ENCODE peak calls at places on chromosomes 4 and X, in five cellular contexts. One of them, this sample, is unnamed.
A peak's percentile ranks its signal among the peaks of the same experiment; 100 is the strongest.

GRCh38 chrX:45824471-45824870 is 623.8 kb upstream of the DIPK2B start:
- DNase-seq in prostate gland: no peak
- DNase-seq in left lung: peak; percentile 50
- DNase-seq in body of pancreas: peak; percentile 10
- DNase-seq in endothelial cell of umbilical vein: peak; percentile 92
- DNase-seq in this sample: peak; percentile 32

GRCh38 chr4:17544831-17545234 is 29.9 kb downstream of the CLRN2 start:
- DNase-seq in endothelial cell of umbilical vein: peak; percentile 11
- DNase-seq in prostate gland: peak; percentile 46
- DNase-seq in left lung: no peak
- DNase-seq in body of pancreas: no peak
- DNase-seq in this sample: no peak

GRCh38 chr4:4461850-4462249 is 74.9 kb downstream of the NSG1 start:
- DNase-seq in left lung: no peak
- DNase-seq in body of pancreas: peak; percentile 52
- DNase-seq in prostate gland: no peak
- DNase-seq in endothelial cell of umbilical vein: no peak
- DNase-seq in this sample: no peak

GRCh38 chrX:103685396-103685795 is 1.1 kb downstream of the MORF4L2 start:
- DNase-seq in endothelial cell of umbilical vein: no peak
- DNase-seq in prostate gland: no peak
- DNase-seq in left lung: no peak
- DNase-seq in body of pancreas: no peak
- DNase-seq in this sample: no peak

GRCh38 chr4:3613980-3614730 is 81.9 kb upstream of the LRPAP1 start:
- DNase-seq in left lung: no peak
- DNase-seq in endothelial cell of umbilical vein: no peak
- DNase-seq in prostate gland: no peak
- DNase-seq in body of pancreas: peak; percentile 56
- DNase-seq in this sample: no peak

GRCh38 chr4:133593764-133594163 is 444.7 kb downstream of the PCDH10 start:
- DNase-seq in body of pancreas: no peak
- DNase-seq in endothelial cell of umbilical vein: no peak
- DNase-seq in left lung: no peak
- DNase-seq in prostate gland: no peak
- DNase-seq in this sample: no peak

GRCh38 chrX:9878141-9878875 is 88.8 kb upstream of the CLDN34 start:
- DNase-seq in endothelial cell of umbilical vein: peak; percentile 24
- DNase-seq in prostate gland: no peak
- DNase-seq in body of pancreas: no peak
- DNase-seq in left lung: no peak
- DNase-seq in this sample: peak; percentile 66

GRCh38 chr4:42709392-42710065 is 52.6 kb upstream of the ATP8A1 start:
- DNase-seq in prostate gland: peak; percentile 44
- DNase-seq in left lung: no peak
- DNase-seq in body of pancreas: no peak
- DNase-seq in endothelial cell of umbilical vein: no peak
- DNase-seq in this sample: no peak

GRCh38 chrX:134670241-134670811 is 12.1 kb upstream of the PLAC1 start:
- DNase-seq in body of pancreas: peak; percentile 61
- DNase-seq in endothelial cell of umbilical vein: peak; percentile 29
- DNase-seq in left lung: peak; percentile 55
- DNase-seq in prostate gland: no peak
- DNase-seq in this sample: no peak

GRCh38 chr4:2041234-2042130 is 17.6 kb upstream of the NAT8L start:
- DNase-seq in body of pancreas: peak; percentile 85
- DNase-seq in left lung: peak; percentile 90
- DNase-seq in endothelial cell of umbilical vein: peak; percentile 66
- DNase-seq in prostate gland: no peak
- DNase-seq in this sample: peak; percentile 91

GRCh38 chrX:115901241-115901640 is 269.3 kb upstream of the AGTR2 start:
- DNase-seq in prostate gland: no peak
- DNase-seq in left lung: no peak
- DNase-seq in body of pancreas: no peak
- DNase-seq in endothelial cell of umbilical vein: no peak
- DNase-seq in this sample: no peak

GRCh38 chr4:176273741-176274140 is 4.7 kb upstream of the ASB5 start:
- DNase-seq in body of pancreas: no peak
- DNase-seq in prostate gland: no peak
- DNase-seq in left lung: no peak
- DNase-seq in endothelial cell of umbilical vein: no peak
- DNase-seq in this sample: no peak

GRCh38 chr4:15109583-15109982 is 107.3 kb downstream of the CPEB2 start:
- DNase-seq in left lung: no peak
- DNase-seq in prostate gland: no peak
- DNase-seq in endothelial cell of umbilical vein: no peak
- DNase-seq in body of pancreas: no peak
- DNase-seq in this sample: no peak

GRCh38 chr4:183797041-183797444 is 108.1 kb upstream of the STOX2 start:
- DNase-seq in body of pancreas: peak; percentile 39
- DNase-seq in left lung: peak; percentile 66
- DNase-seq in prostate gland: peak; percentile 43
- DNase-seq in endothelial cell of umbilical vein: no peak
- DNase-seq in this sample: peak; percentile 71

GRCh38 chrX:21766101-21766500 is 8.2 kb upstream of the SMPX start:
- DNase-seq in endothelial cell of umbilical vein: no peak
- DNase-seq in body of pancreas: no peak
- DNase-seq in prostate gland: no peak
- DNase-seq in left lung: no peak
- DNase-seq in this sample: no peak

GRCh38 chr4:98627883-98628282 is 30.5 kb downstream of the TSPAN5 start:
- DNase-seq in left lung: no peak
- DNase-seq in prostate gland: no peak
- DNase-seq in endothelial cell of umbilical vein: peak; percentile 64
- DNase-seq in body of pancreas: no peak
- DNase-seq in this sample: no peak

GRCh38 chr4:15778191-15778741 is at the start of gene CD38:
- DNase-seq in prostate gland: peak; percentile 26
- DNase-seq in left lung: peak; percentile 47
- DNase-seq in endothelial cell of umbilical vein: no peak
- DNase-seq in body of pancreas: peak; percentile 6
- DNase-seq in this sample: no peak

GRCh38 chr4:41134581-41134980 is 79.8 kb downstream of the APBB2 start:
- DNase-seq in left lung: no peak
- DNase-seq in prostate gland: no peak
- DNase-seq in endothelial cell of umbilical vein: no peak
- DNase-seq in body of pancreas: no peak
- DNase-seq in this sample: no peak

GRCh38 chr4:1171306-1172227 is 816 bp downstream of the SPON2 start:
- DNase-seq in body of pancreas: no peak
- DNase-seq in endothelial cell of umbilical vein: no peak
- DNase-seq in prostate gland: no peak
- DNase-seq in left lung: no peak
- DNase-seq in this sample: no peak

GRCh38 chr4:141686146-141686775 is 49.9 kb downstream of the IL15 start:
- DNase-seq in body of pancreas: no peak
- DNase-seq in left lung: no peak
- DNase-seq in prostate gland: no peak
- DNase-seq in endothelial cell of umbilical vein: peak; percentile 70
- DNase-seq in this sample: no peak

GRCh38 chrX:108437354-108437753 is 868 bp downstream of the COL4A6 start:
- DNase-seq in prostate gland: no peak
- DNase-seq in endothelial cell of umbilical vein: peak; percentile 1
- DNase-seq in left lung: no peak
- DNase-seq in body of pancreas: no peak
- DNase-seq in this sample: no peak

GRCh38 chr4:132123870-132124623 is 1025.0 kb upstream of the PCDH10 start:
- DNase-seq in body of pancreas: peak; percentile 9
- DNase-seq in prostate gland: no peak
- DNase-seq in left lung: no peak
- DNase-seq in endothelial cell of umbilical vein: peak; percentile 1
- DNase-seq in this sample: no peak

GRCh38 chr4:26763063-26763462 is 97.6 kb upstream of the STIM2 start:
- DNase-seq in endothelial cell of umbilical vein: no peak
- DNase-seq in body of pancreas: no peak
- DNase-seq in left lung: no peak
- DNase-seq in prostate gland: no peak
- DNase-seq in this sample: no peak

GRCh38 chr4:41542526-41543270 is 4.7 kb downstream of the LIMCH1 start:
- DNase-seq in body of pancreas: no peak
- DNase-seq in endothelial cell of umbilical vein: peak; percentile 68
- DNase-seq in left lung: no peak
- DNase-seq in prostate gland: no peak
- DNase-seq in this sample: no peak

GRCh38 chr4:63221477-63221876 is 1187.8 kb downstream of the TECRL start:
- DNase-seq in body of pancreas: no peak
- DNase-seq in prostate gland: no peak
- DNase-seq in endothelial cell of umbilical vein: no peak
- DNase-seq in left lung: no peak
- DNase-seq in this sample: no peak

GRCh38 chr4:156749791-156750403 is 221.7 kb downstream of the PDGFC start:
- DNase-seq in body of pancreas: no peak
- DNase-seq in endothelial cell of umbilical vein: no peak
- DNase-seq in prostate gland: no peak
- DNase-seq in left lung: no peak
- DNase-seq in this sample: no peak

GRCh38 chr4:188015025-188015778 is 19.6 kb downstream of the ZFP42 start:
- DNase-seq in body of pancreas: no peak
- DNase-seq in prostate gland: no peak
- DNase-seq in endothelial cell of umbilical vein: no peak
- DNase-seq in left lung: no peak
- DNase-seq in this sample: no peak

GRCh38 chr4:38170800-38171199 is 210.6 kb downstream of the PTTG2 start:
- DNase-seq in left lung: no peak
- DNase-seq in endothelial cell of umbilical vein: no peak
- DNase-seq in body of pancreas: no peak
- DNase-seq in prostate gland: no peak
- DNase-seq in this sample: no peak
- H3K27ac ChIP-seq in left lung: no peak overlapping the region
- H3K27ac ChIP-seq in endothelial cell of umbilical vein: no peak overlapping the region
- H3K27ac ChIP-seq in body of pancreas: no peak overlapping the region
- H3K27ac ChIP-seq in prostate gland: no peak overlapping the region
- H3K27ac ChIP-seq in this sample: no peak overlapping the region

GRCh38 chrX:128805236-128805635 is 718.1 kb downstream of the SMARCA1 start:
- DNase-seq in body of pancreas: peak; percentile 2
- DNase-seq in prostate gland: no peak
- DNase-seq in endothelial cell of umbilical vein: no peak
- DNase-seq in left lung: no peak
- DNase-seq in this sample: no peak

GRCh38 chrX:128804828-128805227 is 718.5 kb downstream of the SMARCA1 start:
- DNase-seq in prostate gland: no peak
- DNase-seq in left lung: no peak
- DNase-seq in endothelial cell of umbilical vein: no peak
- DNase-seq in body of pancreas: no peak
- DNase-seq in this sample: no peak

GRCh38 chrX:128800138-128800537 is 723.2 kb downstream of the SMARCA1 start:
- DNase-seq in body of pancreas: no peak
- DNase-seq in endothelial cell of umbilical vein: no peak
- DNase-seq in prostate gland: no peak
- DNase-seq in left lung: no peak
- DNase-seq in this sample: no peak
- TF ChIP-seq CTCF in body of pancreas: no peak
- TF ChIP-seq CTCF in endothelial cell of umbilical vein: no peak
- TF ChIP-seq CTCF in prostate gland: no peak
- TF ChIP-seq CTCF in left lung: no peak
- TF ChIP-seq CTCF in this sample: peak; percentile 29

GRCh38 chrX:130083656-130084382 is 26.5 kb downstream of the ELF4 start:
- DNase-seq in endothelial cell of umbilical vein: no peak
- DNase-seq in left lung: no peak
- DNase-seq in body of pancreas: peak; percentile 22
- DNase-seq in prostate gland: no peak
- DNase-seq in this sample: no peak

GRCh38 chrX:130081421-130082045 is 28.8 kb downstream of the ELF4 start:
- DNase-seq in endothelial cell of umbilical vein: no peak
- DNase-seq in body of pancreas: no peak
- DNase-seq in left lung: no peak
- DNase-seq in prostate gland: no peak
- DNase-seq in this sample: peak; percentile 70

GRCh38 chrX:130083107-130083490 is 27.2 kb downstream of the ELF4 start:
- DNase-seq in body of pancreas: no peak
- DNase-seq in prostate gland: no peak
- DNase-seq in endothelial cell of umbilical vein: no peak
- DNase-seq in left lung: no peak
- DNase-seq in this sample: no peak

GRCh38 chrX:130080791-130081367 is 29.4 kb downstream of the ELF4 start:
- DNase-seq in prostate gland: no peak
- DNase-seq in endothelial cell of umbilical vein: no peak
- DNase-seq in left lung: no peak
- DNase-seq in body of pancreas: no peak
- DNase-seq in this sample: no peak

GRCh38 chrX:130082244-130083106 is 27.8 kb downstream of the ELF4 start:
- DNase-seq in left lung: peak; percentile 75
- DNase-seq in endothelial cell of umbilical vein: no peak
- DNase-seq in prostate gland: no peak
- DNase-seq in body of pancreas: peak; percentile 33
- DNase-seq in this sample: no peak
- H3K27ac ChIP-seq in left lung: peak overlapping the region; percentile 72
- H3K27ac ChIP-seq in endothelial cell of umbilical vein: peak overlapping the region; percentile 43
- H3K27ac ChIP-seq in prostate gland: no peak overlapping the region
- H3K27ac ChIP-seq in body of pancreas: no peak overlapping the region
- H3K27ac ChIP-seq in this sample: peak overlapping the region; percentile 42

DNA sequence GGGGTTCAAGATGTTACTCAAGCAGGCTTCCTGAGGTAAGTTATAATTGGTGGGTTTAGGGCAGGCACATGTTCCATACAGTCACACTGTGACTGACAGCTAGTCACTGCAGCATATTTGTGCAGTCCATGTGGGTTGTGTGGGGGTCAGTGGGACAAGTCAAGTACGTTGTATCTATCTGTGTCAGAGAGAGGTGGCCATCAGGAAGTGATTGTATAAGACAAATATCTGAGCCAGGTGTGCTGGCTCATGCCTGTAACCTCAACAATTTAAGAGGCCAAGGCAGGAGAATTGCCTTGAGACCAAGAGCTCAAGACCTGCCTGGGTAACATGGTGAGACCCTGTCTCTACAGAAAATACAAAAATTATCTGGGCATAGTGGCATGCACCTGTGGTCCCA is 509.3 kb downstream of the CENPC start:
- DNase-seq in prostate gland: no peak
- DNase-seq in body of pancreas: no peak
- DNase-seq in endothelial cell of umbilical vein: no peak
- DNase-seq in left lung: no peak
- DNase-seq in this sample: no peak
- TF ChIP-seq CTCF in prostate gland: no peak
- TF ChIP-seq CTCF in body of pancreas: no peak
- TF ChIP-seq CTCF in endothelial cell of umbilical vein: no peak
- TF ChIP-seq CTCF in left lung: no peak
- TF ChIP-seq CTCF in this sample: no peak

GRCh38 chr4:153468587-153468986 is 2.4 kb downstream of the TMEM131L start:
- DNase-seq in endothelial cell of umbilical vein: no peak
- DNase-seq in prostate gland: no peak
- DNase-seq in body of pancreas: no peak
- DNase-seq in left lung: no peak
- DNase-seq in this sample: no peak

GRCh38 chr4:153466637-153467153 is 535 bp downstream of the TMEM131L start:
- DNase-seq in left lung: no peak
- DNase-seq in body of pancreas: no peak
- DNase-seq in prostate gland: no peak
- DNase-seq in endothelial cell of umbilical vein: no peak
- DNase-seq in this sample: no peak

GRCh38 chr4:153465922-153466636 is at the start of gene TMEM131L:
- DNase-seq in body of pancreas: peak; percentile 82
- DNase-seq in prostate gland: peak; percentile 51
- DNase-seq in left lung: peak; percentile 78
- DNase-seq in endothelial cell of umbilical vein: peak; percentile 68
- DNase-seq in this sample: peak; percentile 58

GRCh38 chr4:153467154-153467896 is 1.2 kb downstream of the TMEM131L start:
- DNase-seq in body of pancreas: peak; percentile 93
- DNase-seq in endothelial cell of umbilical vein: peak; percentile 23
- DNase-seq in prostate gland: peak; percentile 51
- DNase-seq in left lung: peak; percentile 88
- DNase-seq in this sample: peak; percentile 34

GRCh38 chr4:153467897-153468262 is 1.7 kb downstream of the TMEM131L start:
- DNase-seq in prostate gland: no peak
- DNase-seq in endothelial cell of umbilical vein: no peak
- DNase-seq in left lung: no peak
- DNase-seq in body of pancreas: no peak
- DNase-seq in this sample: no peak
- H3K27ac ChIP-seq in prostate gland: no peak overlapping the region
- H3K27ac ChIP-seq in endothelial cell of umbilical vein: no peak overlapping the region
- H3K27ac ChIP-seq in left lung: peak overlapping the region; percentile 95
- H3K27ac ChIP-seq in body of pancreas: no peak overlapping the region
- H3K27ac ChIP-seq in this sample: no peak overlapping the region

This sample was measured in WERI-Rb-1.